ENCODE peak calls at places on chromosomes 16 and 17, in eight cellular contexts. S, M, I, L, K, X, N and J are unnamed samples.

GRCh38 chr16:74752258-74752657 is 22.4 kb downstream of the FA2H start:
- DNase-seq in S (no peak), L (no peak), N (no peak), X (no peak), I (no peak), M (no peak), K (no peak), J (no peak)

GRCh38 chr17:5035356-5035755 is at the start of gene SLC52A1:
- DNase-seq in I (no peak), N (no peak), M (no peak), X (no peak), S (peak), K (no peak), L (no peak), J (no peak)

GRCh38 chr16:75385507-75386152 is 47.7 kb downstream of the CFDP1 start:
- DNase-seq in I (peak), K (no peak), M (no peak), N (no peak), X (no peak), L (no peak), S (peak), J (peak)

GRCh38 chr17:61247438-61247837 is 152.2 kb upstream of the TBX2 start:
- DNase-seq in M (no peak), K (no peak), I (no peak), N (no peak), S (no peak), L (no peak), X (no peak), J (no peak)

GRCh38 chr17:60398227-60398959 is 6.5 kb upstream of the USP32 start:
- DNase-seq in I (no peak), L (no peak), N (no peak), S (peak), M (no peak), X (no peak), K (no peak), J (no peak)

GRCh38 chr16:47886631-47887415 is 269.0 kb downstream of the ABCC12 start:
- DNase-seq in N (no peak), X (no peak), S (no peak), I (no peak), K (no peak), M (peak), L (no peak), J (no peak)

GRCh38 chr16:25051446-25052160 is 36.4 kb upstream of the ARHGAP17 start:
- DNase-seq in X (no peak), K (no peak), N (no peak), M (no peak), I (no peak), L (no peak), S (no peak), J (no peak)

GRCh38 chr17:13601776-13602551 is at the start of gene HS3ST3A1:
- DNase-seq in M (peak), L (no peak), K (no peak), X (peak), N (no peak), I (peak), S (peak), J (peak)

GRCh38 chr17:61124562-61124961 is 275.1 kb upstream of the TBX2 start:
- DNase-seq in K (no peak), N (no peak), M (no peak), S (no peak), I (no peak), L (no peak), X (no peak), J (no peak)

GRCh38 chr16:4777339-4778049 is 10.5 kb upstream of the ZNF500 start:
- DNase-seq in N (no peak), K (no peak), X (no peak), S (no peak), M (no peak), L (no peak), I (no peak), J (no peak)

GRCh38 chr16:3825103-3825502 is 55.4 kb downstream of the CREBBP start:
- DNase-seq in X (no peak), N (no peak), K (no peak), M (no peak), S (no peak), I (no peak), L (no peak), J (no peak)

GRCh38 chr16:23629516-23629915 is 11.6 kb downstream of the PALB2 start:
- DNase-seq in X (no peak), I (no peak), L (no peak), K (no peak), M (no peak), N (no peak), S (no peak), J (no peak)

GRCh38 chr16:89801800-89802199 is 14.6 kb downstream of the FANCA start:
- DNase-seq in X (no peak), M (no peak), N (no peak), S (no peak), K (no peak), I (no peak), L (no peak), J (no peak)

GRCh38 chr17:43399839-43400328 is 1.1 kb downstream of the ARL4D start:
- DNase-seq in K (no peak), L (no peak), X (peak), I (no peak), M (no peak), N (no peak), S (no peak), J (no peak)

GRCh38 chr16:79599256-79599836 is 1.2 kb downstream of the MAF start:
- DNase-seq in N (no peak), K (no peak), S (no peak), L (peak), I (no peak), M (peak), X (peak), J (no peak)

GRCh38 chr17:32486091-32486700 is 597 bp upstream of the CDK5R1 start:
- DNase-seq in X (peak), L (peak), I (no peak), M (peak), K (peak), N (peak), S (peak), J (peak)

GRCh38 chr17:20961551-20961950 is 81.3 kb downstream of the USP22 start:
- DNase-seq in N (no peak), M (no peak), L (no peak), K (no peak), I (no peak), S (no peak), X (no peak), J (no peak)

GRCh38 chr17:50909765-50910661 is 43.9 kb upstream of the TOB1 start:
- DNase-seq in S (peak), K (no peak), N (no peak), M (no peak), I (no peak), L (no peak), X (no peak), J (no peak)

GRCh38 chr17:29836643-29837042 is 93.4 kb downstream of the SSH2 start:
- DNase-seq in I (no peak), X (no peak), L (no peak), S (no peak), K (no peak), M (no peak), N (no peak), J (no peak)

GRCh38 chr17:76523084-76524037 is 14.1 kb downstream of the CYGB start:
- DNase-seq in X (peak), N (peak), S (peak), M (peak), I (no peak), L (peak), K (no peak), J (peak)

GRCh38 chr16:88519938-88520653 is 50.1 kb upstream of the ZC3H18 start:
- DNase-seq in M (no peak), N (no peak), S (no peak), X (no peak), K (no peak), I (no peak), L (no peak), J (no peak)

GRCh38 chr17:38907930-38908675 is 17.3 kb upstream of the LASP1NB start:
- DNase-seq in L (no peak), I (no peak), N (no peak), S (no peak), K (no peak), M (no peak), X (no peak), J (no peak)

GRCh38 chr16:54931041-54931756 is 534 bp downstream of the IRX5 start:
- DNase-seq in X (peak), S (no peak), I (peak), L (peak), M (peak), K (no peak), N (no peak), J (peak)